ENCODE peak calls at places on chromosomes 11 and 22, in seven cellular contexts. E is HepG2, I is tibial nerve, Q is uterus, H is transverse colon, R is Peyer's patch, M is NB4. Y is an unnamed sample.
A peak's percentile ranks its signal among the peaks of the same experiment; 100 is the strongest.

GRCh38 chr11:62144641-62145255 is 20.9 kb downstream of the INCENP start:
- DNase-seq in E (no peak), I (no peak), Q (no peak), H (no peak), R (peak; percentile 34), M (no peak), Y (no peak)

GRCh38 chr22:24390576-24390975 is 36.8 kb upstream of the ADORA2A start:
- DNase-seq in E (no peak), I (peak; percentile 42), Q (peak; percentile 58), H (no peak), R (peak; percentile 48), M (no peak), Y (peak; percentile 79)

GRCh38 chr11:104813532-104813931 is 84.7 kb downstream of the CASP12 start:
- DNase-seq in E (no peak), I (no peak), Q (no peak), H (no peak), R (no peak), M (no peak), Y (no peak)

GRCh38 chr11:20964985-20965384 is 295.6 kb downstream of the NELL1 start:
- DNase-seq in E (no peak), I (no peak), Q (no peak), H (no peak), R (no peak), M (no peak), Y (no peak)

GRCh38 chr22:20015971-20016733 is 471 bp downstream of the ARVCF start:
- DNase-seq in E (peak; percentile 27), I (no peak), Q (no peak), H (peak; percentile 33), R (peak; percentile 58), M (peak; percentile 44), Y (no peak)

GRCh38 chr11:57301711-57302423 is 22.9 kb downstream of the TNKS1BP1 start:
- DNase-seq in E (no peak), I (no peak), Q (no peak), H (no peak), R (no peak), M (no peak), Y (peak; percentile 82)

GRCh38 chr22:50169181-50169759 is 1.3 kb upstream of the PANX2 start:
- DNase-seq in E (no peak), I (no peak), Q (no peak), H (no peak), R (no peak), M (no peak), Y (no peak)

GRCh38 chr11:2576116-2576515 is 123.7 kb downstream of the KCNQ1OT1 start:
- DNase-seq in E (no peak), I (no peak), Q (no peak), H (peak; percentile 7), R (peak; percentile 42), M (no peak), Y (peak; percentile 83)

GRCh38 chr11:78476066-78476465 is 58.4 kb upstream of the GAB2 start:
- DNase-seq in E (no peak), I (no peak), Q (no peak), H (no peak), R (no peak), M (no peak), Y (no peak)

GRCh38 chr22:20241579-20242392 is 26.3 kb downstream of the RTN4R start:
- DNase-seq in E (no peak), I (no peak), Q (no peak), H (no peak), R (no peak), M (peak; percentile 79), Y (no peak)

GRCh38 chr11:134416726-134417125 is 4.7 kb upstream of the B3GAT1 start:
- DNase-seq in E (no peak), I (no peak), Q (no peak), H (no peak), R (no peak), M (no peak), Y (no peak)

GRCh38 chr11:125376117-125376516 is 119.9 kb downstream of the FEZ1 start:
- DNase-seq in E (no peak), I (no peak), Q (peak; percentile 86), H (no peak), R (no peak), M (no peak), Y (no peak)

GRCh38 chr11:35822815-35823495 is 120.9 kb upstream of the LDLRAD3 start:
- DNase-seq in E (no peak), I (no peak), Q (no peak), H (no peak), R (no peak), M (no peak), Y (no peak)

GRCh38 chr11:46865340-46865739 is 19.3 kb upstream of the CKAP5 start:
- DNase-seq in E (no peak), I (no peak), Q (no peak), H (no peak), R (no peak), M (no peak), Y (no peak)

GRCh38 chr11:107017433-107018227 is 646 bp downstream of the GUCY1A2 start:
- DNase-seq in E (peak; percentile 2), I (peak; percentile 17), Q (peak; percentile 66), H (no peak), R (no peak), M (no peak), Y (peak; percentile 87)

GRCh38 chr22:36021649-36022048 is 7.0 kb downstream of the RBFOX2 start:
- DNase-seq in E (no peak), I (no peak), Q (no peak), H (no peak), R (no peak), M (no peak), Y (no peak)

GRCh38 chr22:38479096-38479840 is 11.4 kb downstream of the KDELR3 start:
- DNase-seq in E (no peak), I (no peak), Q (no peak), H (no peak), R (no peak), M (no peak), Y (no peak)

GRCh38 chr22:38482662-38483308 is 14.9 kb downstream of the KDELR3 start:
- DNase-seq in E (no peak), I (no peak), Q (no peak), H (no peak), R (no peak), M (no peak), Y (no peak)

GRCh38 chr22:38481162-38481870 is 13.4 kb downstream of the KDELR3 start:
- DNase-seq in E (no peak), I (no peak), Q (no peak), H (no peak), R (no peak), M (no peak), Y (no peak)

GRCh38 chr22:38484244-38484643 is 16.3 kb downstream of the KDELR3 start:
- DNase-seq in E (no peak), I (no peak), Q (no peak), H (no peak), R (no peak), M (no peak), Y (no peak)

GRCh38 chr22:38481871-38482332 is 14.0 kb downstream of the KDELR3 start:
- DNase-seq in E (no peak), I (no peak), Q (no peak), H (no peak), R (no peak), M (no peak), Y (no peak)
- TF ChIP-seq POLR2A in E (no peak), I (no peak), Q (no peak), H (no peak), R (no peak), M (no peak), Y (no peak)

DNA sequence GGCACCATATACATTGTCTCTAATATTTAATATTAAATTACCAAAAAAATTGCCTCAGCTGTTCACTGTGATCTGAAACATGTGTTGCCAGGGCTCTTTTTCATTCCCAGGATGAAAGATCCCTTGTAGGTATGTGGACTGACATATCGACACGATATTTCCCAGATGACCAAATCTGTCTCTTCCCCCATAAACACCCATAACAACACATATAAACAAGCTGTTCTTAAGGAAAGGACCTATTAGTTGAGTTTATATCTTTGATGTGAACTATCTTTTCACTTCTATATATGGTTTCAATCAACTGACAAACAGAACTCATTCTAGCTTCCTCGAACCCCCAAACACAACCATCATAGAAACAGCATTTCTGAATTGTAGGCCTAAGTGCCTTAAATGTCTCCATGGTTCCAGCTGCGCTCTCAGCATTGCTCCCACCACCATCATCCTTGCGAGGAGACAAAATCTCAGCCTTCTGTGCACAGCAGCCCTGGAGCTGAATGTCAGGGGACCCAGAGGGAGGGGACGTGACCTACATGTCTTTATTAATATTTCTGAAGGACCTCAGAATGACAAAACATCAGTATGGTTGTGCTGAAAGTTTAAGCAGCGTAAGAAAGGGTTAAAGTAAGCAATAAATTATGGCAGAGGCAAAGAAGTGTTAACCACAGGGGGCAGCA is 67.0 kb downstream of the ETS1 start:
- DNase-seq in E (no peak), I (no peak), Q (no peak), H (no peak), R (no peak), M (no peak), Y (no peak)
- H3K4me3 ChIP-seq in E (no peak overlapping the region), I (peak overlapping the region; percentile 90), Q (peak overlapping the region; percentile 69), H (peak overlapping the region; percentile 4), R (peak overlapping the region; percentile 75), M (peak overlapping the region; percentile 76), Y (peak overlapping the region; percentile 65)

GRCh38 chr11:394034-394857 is at the start of gene PKP3:
- DNase-seq in E (peak; percentile 37), I (no peak), Q (no peak), H (peak; percentile 93), R (peak; percentile 90), M (no peak), Y (no peak)
- TF ChIP-seq POLR2A in E (no peak), I (no peak), Q (no peak), H (peak; percentile 90), R (peak; percentile 81), M (no peak), Y (no peak)

DNA sequence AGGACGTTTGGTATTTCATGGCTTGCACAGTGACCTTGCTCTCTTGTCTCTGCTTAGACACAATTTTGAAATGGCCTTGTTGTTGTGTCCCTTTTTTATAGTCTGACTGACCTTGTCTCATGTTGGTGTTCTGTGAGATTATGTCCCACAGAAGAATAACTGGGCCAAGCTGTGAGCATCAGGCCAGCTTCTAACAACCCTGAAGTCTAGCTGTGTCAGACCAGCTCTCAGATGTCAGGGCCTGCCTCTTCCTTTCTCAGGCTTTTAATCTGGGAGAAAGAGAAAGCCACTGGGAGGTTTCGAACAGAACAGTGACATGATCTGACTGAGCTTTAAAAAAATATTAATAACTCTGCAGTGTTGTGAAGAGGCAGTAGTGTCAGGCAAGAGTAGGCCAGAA is 2.0 kb upstream of the UEVLD start:
- DNase-seq in E (no peak), I (no peak), Q (no peak), H (no peak), R (no peak), M (no peak), Y (no peak)
- H3K4me3 ChIP-seq in E (no peak overlapping the region), I (no peak overlapping the region), Q (no peak overlapping the region), H (no peak overlapping the region), R (no peak overlapping the region), M (peak overlapping the region; percentile 12), Y (no peak overlapping the region)

GRCh38 chr11:120391297-120391696 is 55.1 kb downstream of the ARHGEF12 start:
- DNase-seq in E (peak; percentile 92), I (no peak), Q (no peak), H (no peak), R (no peak), M (no peak), Y (no peak)
- TF ChIP-seq POLR2A in E (no peak), I (no peak), Q (no peak), H (no peak), R (no peak), M (no peak), Y (no peak)

Y was measured in lower leg skin.